ENCODE peak calls at places on chromosome 2, in eight cellular contexts. U is dorsolateral prefrontal cortex, N is neural progenitor cell, F is Peyer's patch, O is astrocyte, P is testis, E is A549, W is left lung. H is an unnamed sample.

GRCh38 chr2:178761759-178762371 is 45.4 kb downstream of the TTN start:
- DNase-seq in W (no peak), P (no peak), F (no peak), U (no peak), O (peak), E (peak), N (peak), H (no peak)

GRCh38 chr2:136319651-136320050 is 201.7 kb upstream of the CXCR4 start:
- DNase-seq in F (no peak), W (no peak), E (no peak), P (no peak), N (no peak), U (no peak), O (no peak), H (no peak)

GRCh38 chr2:219452361-219453317 is 18.0 kb downstream of the SPEG start:
- DNase-seq in N (no peak), U (peak), P (no peak), W (no peak), E (no peak), F (no peak), O (peak), H (no peak)

GRCh38 chr2:72572501-72572900 is 253.3 kb downstream of the EXOC6B start:
- DNase-seq in O (peak), P (no peak), N (no peak), U (no peak), W (no peak), F (no peak), E (no peak), H (no peak)

GRCh38 chr2:99480390-99480789 is 9.4 kb downstream of the REV1 start:
- DNase-seq in W (no peak), E (no peak), U (no peak), P (no peak), F (no peak), O (peak), N (no peak), H (no peak)

GRCh38 chr2:23330214-23330613 is 54.8 kb upstream of the KLHL29 start:
- DNase-seq in F (no peak), E (peak), P (peak), N (peak), U (no peak), W (no peak), O (no peak), H (no peak)

GRCh38 chr2:47999512-47999911 is 93.2 kb upstream of the FBXO11 start:
- DNase-seq in E (no peak), P (no peak), N (no peak), F (no peak), O (no peak), U (no peak), W (no peak), H (no peak)

GRCh38 chr2:187612857-187613256 is 58.6 kb upstream of the TFPI start:
- DNase-seq in E (no peak), P (no peak), W (no peak), O (no peak), N (no peak), U (no peak), F (no peak), H (no peak)

GRCh38 chr2:136000502-136000901 is 15.1 kb upstream of the DARS1 start:
- DNase-seq in W (no peak), U (no peak), N (no peak), O (no peak), E (no peak), P (no peak), F (no peak), H (no peak)

DNA sequence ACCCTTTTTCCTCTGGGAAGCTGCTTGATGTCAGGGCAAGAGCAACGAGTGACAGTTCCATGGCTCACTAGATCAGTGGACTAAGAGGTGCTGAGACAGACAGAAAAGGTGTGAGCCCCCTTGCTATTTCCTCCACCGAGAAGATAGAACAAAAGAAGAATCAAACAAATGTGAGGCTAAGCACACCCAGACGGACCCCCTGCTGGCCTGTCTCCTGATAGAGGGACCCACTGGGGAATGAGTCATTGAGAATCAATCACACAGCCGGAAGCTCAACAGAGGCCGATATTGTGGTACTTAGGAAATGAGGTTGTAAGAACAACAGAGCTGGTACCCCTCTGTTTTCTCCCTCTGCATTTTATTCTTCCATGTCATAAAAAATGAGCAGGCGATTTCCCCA is 89.8 kb upstream of the TEX51 start:
- DNase-seq in N (peak), O (no peak), P (no peak), U (no peak), W (no peak), F (no peak), E (no peak), H (no peak)
- H3K27ac ChIP-seq in N (no peak), O (no peak), P (no peak), U (no peak), W (no peak), F (no peak), E (no peak), H (no peak)

DNA sequence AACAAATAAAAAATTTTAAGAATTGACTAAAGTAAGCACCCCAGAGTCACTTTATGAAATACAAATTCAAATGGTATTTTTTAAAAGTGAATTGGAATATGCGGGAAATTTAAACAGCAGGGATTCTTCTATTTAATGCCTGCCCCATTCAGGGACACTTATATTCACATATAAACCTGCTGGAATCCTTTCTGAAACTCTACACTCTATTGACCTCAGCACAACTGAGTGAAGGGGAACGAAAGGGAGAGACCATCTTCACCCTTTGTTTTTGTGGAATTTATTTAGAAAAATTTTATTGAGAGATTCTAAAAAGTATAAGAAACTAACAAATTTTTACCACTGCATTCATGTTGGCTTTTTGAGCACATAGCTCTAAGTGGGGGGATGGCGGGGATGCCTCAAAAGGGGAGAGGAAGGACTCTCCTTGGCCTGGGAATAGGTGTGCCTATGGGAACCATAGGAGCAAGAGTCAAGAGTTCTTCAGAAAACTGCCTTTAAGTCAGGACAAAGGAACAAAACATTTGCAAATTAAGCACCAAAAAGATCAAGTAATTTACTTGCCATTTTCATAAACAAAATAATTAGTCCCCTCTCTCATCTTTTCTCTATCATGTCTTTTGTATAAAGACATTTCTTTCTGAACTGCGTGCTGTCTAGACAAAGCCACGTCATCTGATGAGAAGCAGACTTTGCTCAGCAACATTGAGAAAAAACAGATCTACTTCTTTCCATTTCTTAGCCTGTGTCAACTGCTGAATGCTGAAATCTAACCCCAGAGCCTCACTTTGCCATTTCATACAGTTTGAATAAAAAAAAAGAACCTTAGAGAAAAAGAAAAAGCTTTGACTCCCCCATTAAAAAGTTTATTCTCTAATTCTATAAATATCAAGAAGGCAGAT is 21.6 kb upstream of the FLACC1 start:
- DNase-seq in O (peak), W (no peak), U (no peak), F (no peak), P (no peak), E (no peak), N (no peak), H (no peak)
- H3K27ac ChIP-seq in O (no peak), W (no peak), U (no peak), F (no peak), P (no peak), E (no peak), N (no peak), H (no peak)

GRCh38 chr2:100886054-100886453 is 66.1 kb downstream of the NPAS2 start:
- DNase-seq in P (no peak), W (no peak), F (no peak), N (no peak), O (no peak), U (no peak), E (no peak), H (no peak)

GRCh38 chr2:100881629-100882028 is 61.7 kb downstream of the NPAS2 start:
- DNase-seq in W (no peak), U (no peak), P (peak), F (no peak), E (no peak), O (no peak), N (no peak), H (no peak)

GRCh38 chr2:100887039-100887578 is 67.2 kb downstream of the NPAS2 start:
- DNase-seq in U (no peak), E (no peak), N (no peak), W (no peak), F (no peak), O (no peak), P (no peak), H (no peak)

GRCh38 chr2:100882645-100883613 is 63.0 kb downstream of the NPAS2 start:
- DNase-seq in N (no peak), W (no peak), U (no peak), P (peak), O (peak), F (peak), E (no peak), H (no peak)

GRCh38 chr2:100884145-100884621 is 64.2 kb downstream of the NPAS2 start:
- DNase-seq in E (no peak), W (no peak), O (no peak), N (no peak), P (no peak), U (no peak), F (no peak), H (no peak)
- H3K27ac ChIP-seq in E (peak), W (no peak), O (no peak), N (no peak), P (no peak), U (no peak), F (no peak), H (no peak)

DNA sequence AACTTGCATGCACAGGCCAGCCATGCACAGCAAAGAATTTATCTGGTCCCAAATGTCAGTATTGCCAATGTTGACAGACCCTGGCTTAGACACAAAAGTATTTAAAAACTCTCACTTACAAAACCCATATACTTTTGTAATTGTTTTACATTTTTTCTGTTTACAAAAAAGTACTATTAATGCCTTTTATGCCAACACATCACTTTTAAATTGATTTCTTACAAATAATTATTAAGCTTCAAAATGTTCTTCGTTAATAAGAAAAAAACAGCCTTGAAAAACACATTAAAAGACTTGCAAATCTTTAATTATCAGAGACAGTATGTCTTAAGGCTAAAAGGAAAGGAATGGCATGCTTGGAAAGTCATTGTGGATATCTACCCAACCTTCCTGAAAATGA is 181.3 kb upstream of the TWIST2 start:
- DNase-seq in N (no peak), U (no peak), O (no peak), W (no peak), E (no peak), F (no peak), P (no peak), H (no peak)
- H3K27ac ChIP-seq in N (no peak), U (no peak), O (no peak), W (no peak), E (no peak), F (no peak), P (no peak), H (no peak)

H was measured in lower lobe of right lung.